ENCODE peak calls at places on chromosomes 1 and 21, in seven cellular contexts. H, V, U, Q, M, W and N are unnamed samples. For H3K27me3, the result is how much of the 10 kb centered on the place peaks cover.

GRCh38 chr1:21924503-21925005 is 12.6 kb downstream of the HSPG2 start:
- DNase-seq in H (no peak), V (no peak), U (no peak), Q (no peak), M (no peak), W (no peak), N (no peak)

GRCh38 chr1:177753655-177754054 is 216.2 kb downstream of the SEC16B start:
- DNase-seq in H (no peak), V (no peak), U (no peak), Q (no peak), M (no peak), W (no peak), N (no peak)

GRCh38 chr1:162400790-162401189 is 11.1 kb downstream of the SH2D1B start:
- DNase-seq in H (no peak), V (no peak), U (no peak), Q (no peak), M (no peak), W (no peak), N (no peak)

GRCh38 chr1:101996830-101997485 is at the start of gene OLFM3:
- DNase-seq in H (no peak), V (no peak), U (peak), Q (peak), M (no peak), W (no peak), N (no peak)

GRCh38 chr1:44433209-44433608 is 28.2 kb downstream of the RNF220 start:
- DNase-seq in H (peak), V (no peak), U (no peak), Q (no peak), M (no peak), W (peak), N (no peak)

GRCh38 chr1:94608852-94609570 is 67.5 kb upstream of the F3 start:
- DNase-seq in H (peak), V (no peak), U (no peak), Q (no peak), M (no peak), W (no peak), N (no peak)

GRCh38 chr1:152107289-152107983 is 7.8 kb downstream of the TCHH start:
- DNase-seq in H (no peak), V (no peak), U (peak), Q (no peak), M (no peak), W (no peak), N (no peak)

GRCh38 chr1:65319141-65319540 is 9.8 kb downstream of the DNAJC6 start:
- DNase-seq in H (no peak), V (no peak), U (no peak), Q (no peak), M (no peak), W (no peak), N (no peak)

GRCh38 chr1:147201276-147201675 is 23.9 kb downstream of the FMO5 start:
- DNase-seq in H (peak), V (no peak), U (no peak), Q (no peak), M (no peak), W (peak), N (no peak)

GRCh38 chr1:246131095-246131494 is 376.0 kb downstream of the SMYD3 start:
- DNase-seq in H (no peak), V (no peak), U (no peak), Q (no peak), M (no peak), W (no peak), N (no peak)

GRCh38 chr1:161486806-161487482 is 18.3 kb upstream of the FCGR2A start:
- DNase-seq in H (peak), V (peak), U (no peak), Q (peak), M (peak), W (peak), N (no peak)

GRCh38 chr1:8797230-8797629 is 20.2 kb downstream of the RERE start:
- DNase-seq in H (peak), V (no peak), U (no peak), Q (no peak), M (no peak), W (peak), N (no peak)

GRCh38 chr21:41112740-41113692 is 54.9 kb upstream of the BACE2 start:
- DNase-seq in H (peak), V (no peak), U (no peak), Q (peak), M (peak), W (no peak), N (no peak)

GRCh38 chr1:64309468-64309867 is 106.0 kb downstream of the UBE2U start:
- DNase-seq in H (no peak), V (no peak), U (no peak), Q (no peak), M (no peak), W (no peak), N (no peak)

GRCh38 chr21:45167796-45168222 is 93.4 kb downstream of the ADARB1 start:
- DNase-seq in H (peak), V (no peak), U (no peak), Q (no peak), M (no peak), W (peak), N (no peak)

GRCh38 chr1:202794049-202794725 is 14.0 kb downstream of the KDM5B start:
- DNase-seq in H (no peak), V (no peak), U (no peak), Q (no peak), M (no peak), W (no peak), N (no peak)

GRCh38 chr1:186014370-186015030 is 280.3 kb downstream of the HMCN1 start:
- DNase-seq in H (peak), V (no peak), U (no peak), Q (no peak), M (no peak), W (no peak), N (no peak)

GRCh38 chr1:119266386-119266785 is 102.2 kb upstream of the HAO2 start:
- DNase-seq in H (no peak), V (no peak), U (no peak), Q (no peak), M (no peak), W (no peak), N (no peak)

GRCh38 chr1:150528997-150529396 is 13.4 kb downstream of the FALEC start:
- DNase-seq in H (peak), V (no peak), U (no peak), Q (no peak), M (no peak), W (no peak), N (no peak)

DNA sequence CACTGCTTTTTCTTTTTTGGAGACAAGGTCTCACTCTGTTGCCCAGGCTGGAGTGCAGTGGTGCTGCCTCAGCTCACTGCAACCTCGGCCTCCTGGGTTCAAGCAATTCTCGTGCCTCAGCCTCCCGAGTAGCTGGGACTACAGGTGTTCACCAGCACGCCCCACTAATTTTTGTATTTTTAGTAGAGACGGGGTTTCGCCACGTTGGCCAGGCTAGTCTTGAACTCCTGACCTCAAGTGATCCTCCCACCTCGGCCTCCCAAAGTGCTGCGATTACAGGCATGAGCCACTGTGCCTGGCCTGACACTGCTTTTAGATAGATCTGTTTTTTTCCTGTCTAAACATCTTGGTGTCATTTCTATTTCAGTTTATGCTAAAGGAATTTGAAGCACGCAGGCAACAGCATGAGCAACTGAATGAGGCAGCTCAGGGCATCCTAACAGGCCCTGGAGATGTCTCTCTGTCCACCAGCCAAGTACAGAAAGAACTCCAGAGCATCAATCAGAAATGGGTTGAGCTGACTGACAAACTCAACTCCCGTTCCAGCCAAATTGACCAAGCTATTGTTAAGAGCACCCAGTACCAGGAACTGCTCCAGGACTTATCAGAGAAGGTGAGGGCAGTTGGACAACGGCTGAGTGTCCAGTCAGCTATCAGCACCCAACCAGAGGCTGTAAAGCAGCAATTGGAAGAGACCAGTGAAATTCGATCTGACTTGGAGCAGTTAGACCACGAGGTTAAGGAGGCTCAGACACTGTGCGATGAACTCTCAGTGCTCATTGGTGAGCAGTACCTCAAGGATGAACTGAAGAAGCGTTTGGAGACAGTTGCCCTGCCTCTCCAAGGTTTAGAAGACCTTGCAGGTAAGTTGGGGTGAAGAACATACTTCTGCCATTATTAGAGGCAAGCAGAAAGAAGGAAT is 106.1 kb upstream of the BMP8A start:
- DNase-seq in H (peak), V (no peak), U (no peak), Q (no peak), M (no peak), W (no peak), N (no peak)
- H3K27ac ChIP-seq in H (peak), V (no peak), U (peak), Q (no peak), M (no peak), W (no peak), N (no peak)

DNA sequence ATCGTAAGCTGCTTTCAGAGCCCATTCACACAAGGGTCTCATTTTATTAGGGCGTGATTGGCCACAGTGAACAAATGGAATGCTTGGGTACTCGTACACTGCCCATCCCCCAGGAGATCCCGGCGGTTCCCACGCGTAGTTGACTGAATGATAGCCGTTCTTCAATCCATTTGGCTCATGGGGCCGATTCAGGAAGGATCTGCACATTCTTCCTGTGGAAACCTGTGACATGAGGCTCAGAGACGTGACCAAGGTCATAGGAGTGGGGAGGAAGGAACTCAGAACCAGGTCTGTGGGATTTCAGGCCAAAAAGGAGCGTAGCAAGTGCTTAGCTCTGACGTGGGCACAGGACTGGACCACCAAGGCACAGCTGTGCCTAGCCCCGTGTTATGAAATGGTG is 11.7 kb downstream of the ABCG1 start:
- DNase-seq in H (no peak), V (no peak), U (no peak), Q (no peak), M (no peak), W (no peak), N (no peak)
- H3K27me3 ChIP-seq in H (under half), V (under half), U (under half), Q (under half), M (under half), W (under half), N (under half)

DNA sequence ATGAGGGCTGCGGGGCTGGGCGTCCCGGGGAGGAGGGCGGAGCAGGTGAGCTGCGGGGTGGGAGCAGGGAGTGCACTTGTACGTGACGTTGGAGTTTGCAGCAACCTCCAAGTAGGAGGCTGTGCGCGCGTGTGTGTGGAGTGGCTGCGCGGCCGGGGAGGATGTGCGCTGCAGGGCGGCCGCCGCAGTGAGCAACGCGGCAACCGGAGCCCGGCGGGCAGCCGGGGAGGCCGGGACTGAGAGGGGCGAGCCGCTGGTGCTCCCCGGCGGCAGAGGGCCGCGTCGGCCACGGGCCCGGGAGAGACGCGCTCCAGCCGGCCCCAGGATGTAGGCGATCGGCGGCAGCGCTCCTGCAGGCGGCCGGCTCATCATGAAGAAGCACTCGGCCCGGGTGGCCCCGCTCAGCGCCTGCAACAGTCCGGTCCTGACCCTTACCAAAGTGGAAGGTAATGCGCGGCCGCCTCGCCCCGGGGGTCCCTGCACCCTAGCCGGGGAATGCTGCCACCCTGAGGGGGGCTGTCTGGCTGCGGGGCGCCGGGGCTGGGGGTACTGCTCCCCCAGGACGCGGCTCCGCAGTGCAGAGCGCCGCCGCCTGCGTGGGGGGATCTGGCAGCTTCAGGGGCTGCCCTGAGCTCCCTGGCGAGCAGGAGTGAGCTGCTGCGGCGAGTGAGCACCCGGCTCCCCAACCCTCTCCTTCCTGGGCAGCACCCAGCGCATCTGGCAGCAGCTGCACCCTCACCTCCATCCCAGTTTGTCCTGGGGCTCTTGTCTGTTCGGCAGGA is 158.9 kb upstream of the COA6 start:
- DNase-seq in H (peak), V (no peak), U (peak), Q (peak), M (peak), W (peak), N (no peak)
- H3K27ac ChIP-seq in H (no peak), V (no peak), U (no peak), Q (no peak), M (no peak), W (no peak), N (no peak)

GRCh38 chr1:2602866-2603520 is 16.4 kb downstream of the PRXL2B start:
- DNase-seq in H (no peak), V (no peak), U (no peak), Q (no peak), M (no peak), W (no peak), N (no peak)
- H3K27me3 ChIP-seq in H (under half), V (under half), U (under half), Q (under half), M (under half), W (under half), N (under half)

DNA sequence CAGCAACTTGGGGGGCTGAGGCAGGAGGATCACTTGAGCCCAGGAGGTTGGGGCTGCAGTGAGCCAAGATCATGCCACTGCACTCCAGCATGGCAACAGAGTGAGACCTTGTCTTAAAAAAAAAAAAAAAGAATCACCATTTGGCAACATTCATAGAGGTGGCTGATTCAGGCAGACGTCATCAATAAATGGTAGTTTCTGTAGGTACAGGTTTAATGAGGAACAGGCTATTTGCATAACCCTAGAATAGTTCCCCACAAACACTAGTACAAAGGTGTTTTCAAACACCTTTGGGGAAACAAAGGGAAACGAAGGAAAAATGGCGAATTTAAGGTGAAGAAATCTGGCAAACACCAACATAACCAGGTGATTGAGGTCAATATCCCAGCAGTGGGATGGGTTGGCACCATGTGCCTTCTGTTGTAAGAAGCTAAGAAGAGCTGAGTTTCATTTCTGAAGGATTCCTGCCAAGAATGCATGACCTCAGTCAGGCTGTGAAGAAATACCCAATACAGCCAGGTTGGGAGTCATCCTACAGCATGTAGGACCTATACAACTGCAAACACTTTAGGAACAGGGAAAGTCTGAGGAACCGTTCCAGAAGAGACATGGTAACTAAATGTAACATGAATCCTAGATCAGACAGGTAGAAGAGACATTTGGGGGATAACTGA is 5.6 kb downstream of the LPAR3 start:
- DNase-seq in H (peak), V (no peak), U (no peak), Q (no peak), M (no peak), W (peak), N (no peak)
- H3K27ac ChIP-seq in H (no peak), V (no peak), U (no peak), Q (no peak), M (no peak), W (peak), N (no peak)

GRCh38 chr1:3080236-3080964 is 11.4 kb downstream of the PRDM16 start:
- DNase-seq in H (no peak), V (no peak), U (peak), Q (no peak), M (no peak), W (no peak), N (no peak)

GRCh38 chr1:3079381-3080093 is 10.5 kb downstream of the PRDM16 start:
- DNase-seq in H (no peak), V (no peak), U (peak), Q (no peak), M (no peak), W (no peak), N (no peak)

GRCh38 chr1:3082571-3083516 is 13.8 kb downstream of the PRDM16 start:
- DNase-seq in H (no peak), V (no peak), U (no peak), Q (no peak), M (no peak), W (no peak), N (no peak)

GRCh38 chr1:3082051-3082450 is 13.0 kb downstream of the PRDM16 start:
- DNase-seq in H (no peak), V (no peak), U (peak), Q (no peak), M (no peak), W (no peak), N (no peak)

DNA sequence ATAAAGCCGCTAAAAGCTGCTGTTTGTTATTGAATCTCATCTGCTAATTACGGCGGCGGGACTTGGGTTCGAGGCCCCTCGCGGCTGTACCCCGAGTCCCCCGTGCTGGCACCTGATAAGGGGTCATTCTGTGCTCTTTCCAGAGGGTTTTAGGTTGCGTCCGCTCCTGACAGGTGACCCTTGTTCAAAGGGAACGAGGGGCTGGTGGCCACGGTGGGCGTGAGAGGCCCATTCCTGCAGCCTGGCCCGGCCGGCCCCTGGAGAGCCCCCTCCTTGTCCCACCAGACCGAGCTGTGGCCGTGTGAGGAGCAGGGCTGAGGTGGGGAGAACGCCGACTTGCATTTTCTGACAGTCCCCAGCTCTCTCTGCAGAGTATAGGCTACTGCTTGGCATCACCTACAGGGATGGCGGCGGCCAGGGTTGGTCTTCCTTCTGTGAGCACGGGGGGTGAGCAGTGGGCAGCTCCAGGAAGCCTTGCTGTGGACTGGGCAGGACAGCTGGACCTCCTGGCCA is 12.2 kb downstream of the PRDM16 start:
- DNase-seq in H (no peak), V (no peak), U (peak), Q (no peak), M (no peak), W (no peak), N (no peak)
- H3K27me3 ChIP-seq in H (under half), V (under half), U (under half), Q (under half), M (under half), W (half or more), N (under half)

GRCh38 chr21:28485301-28486022 is 507.2 kb downstream of the LTN1 start:
- DNase-seq in H (peak), V (no peak), U (no peak), Q (no peak), M (no peak), W (peak), N (no peak)
- H3K27ac ChIP-seq in H (no peak), V (no peak), U (no peak), Q (no peak), M (no peak), W (no peak), N (no peak)

GRCh38 chr1:220894025-220894923 is 15.0 kb downstream of the HLX start:
- DNase-seq in H (no peak), V (no peak), U (peak), Q (peak), M (no peak), W (no peak), N (no peak)
- H3K27me3 ChIP-seq in H (under half), V (half or more), U (half or more), Q (half or more), M (under half), W (under half), N (half or more)